ENCODE peak calls at places on chromosomes 13 and 19, in eight cellular contexts. Y is psoas muscle; R is activated CD4-positive, alpha-beta T cell treated with anti-CD3 and anti-CD28 coated beads, Interleukin-2, amount 50 U/mL, for 1 hour; W is esophagus squamous epithelium; J is AG09319; U is omental fat pad; G is retina; N is stomach. L is an unnamed sample.

GRCh38 chr13:75792526-75793187 is 156.5 kb downstream of the LMO7 start:
- DNase-seq in R (no peak), Y (no peak), N (no peak), U (no peak), J (no peak), G (no peak), W (no peak), L (no peak)

GRCh38 chr13:33375421-33375820 is 89.9 kb upstream of the STARD13 start:
- DNase-seq in R (no peak), Y (no peak), U (no peak), N (no peak), W (no peak), G (no peak), J (no peak), L (no peak)

GRCh38 chr19:51480590-51480989 is 2.3 kb downstream of the CEACAM18 start:
- DNase-seq in W (no peak), R (no peak), U (no peak), G (peak; percentile 34), J (no peak), N (no peak), Y (no peak), L (no peak)

GRCh38 chr19:48501446-48501960 is 10.1 kb downstream of the LMTK3 start:
- DNase-seq in U (no peak), G (no peak), N (peak; percentile 70), R (peak; percentile 56), J (no peak), W (no peak), Y (no peak), L (no peak)

GRCh38 chr19:12163841-12164240 is 945 bp downstream of the ZNF136 start:
- DNase-seq in U (no peak), G (no peak), Y (no peak), R (no peak), W (no peak), J (no peak), N (no peak), L (no peak)

GRCh38 chr19:8641908-8642547 is 11.6 kb downstream of the NFILZ start:
- DNase-seq in N (no peak), R (no peak), Y (no peak), U (no peak), J (no peak), G (no peak), W (no peak), L (peak; percentile 39)

GRCh38 chr13:51305558-51305957 is 33.9 kb upstream of the SERPINE3 start:
- DNase-seq in W (no peak), R (no peak), N (no peak), G (no peak), U (no peak), J (no peak), Y (no peak), L (no peak)

GRCh38 chr19:17214531-17215124 is 529 bp upstream of the USE1 start:
- DNase-seq in J (no peak), W (no peak), Y (no peak), N (no peak), R (no peak), G (no peak), U (no peak), L (no peak)

GRCh38 chr19:53102701-53103140 is 501 bp downstream of the ZNF160 start:
- DNase-seq in N (peak; percentile 29), U (no peak), W (no peak), G (no peak), Y (peak; percentile 73), J (no peak), R (peak; percentile 34), L (no peak)

GRCh38 chr19:31529121-31529520 is 179.9 kb upstream of the TSHZ3 start:
- DNase-seq in J (no peak), W (no peak), U (no peak), N (no peak), Y (no peak), R (no peak), G (no peak), L (no peak)

GRCh38 chr19:18989316-18989715 is 44.0 kb downstream of the SUGP2 start:
- DNase-seq in J (no peak), W (no peak), Y (no peak), N (no peak), U (no peak), G (no peak), R (no peak), L (no peak)

GRCh38 chr13:62250501-62251175 is 835.0 kb upstream of the PCDH20 start:
- DNase-seq in Y (no peak), J (no peak), G (no peak), N (no peak), U (no peak), R (no peak), W (no peak), L (no peak)

GRCh38 chr19:35509018-35509652 is 4.3 kb downstream of the DMKN start:
- DNase-seq in J (no peak), W (no peak), G (no peak), Y (no peak), N (peak; percentile 71), R (peak; percentile 17), U (peak; percentile 51), L (no peak)

GRCh38 chr13:107211073-107211472 is 643.1 kb upstream of the ARGLU1 start:
- DNase-seq in N (peak; percentile 80), R (peak; percentile 37), U (peak; percentile 76), Y (peak; percentile 65), W (no peak), G (peak; percentile 85), J (peak; percentile 54), L (peak; percentile 18)

GRCh38 chr19:4831351-4832340 is at the start of gene TICAM1:
- DNase-seq in G (peak; percentile 62), W (no peak), U (peak; percentile 67), Y (peak; percentile 85), J (no peak), N (peak; percentile 80), R (peak; percentile 73), L (peak; percentile 89)